ENCODE peak calls at places on chromosome 14, in four cellular contexts. G is caudate nucleus, I is Calu3, A is fibroblast of pulmonary artery. H is an unnamed sample.

GRCh38 chr14:103186894-103187586 is 63.8 kb downstream of the TNFAIP2 start:
- DNase-seq in A (no peak), G (no peak), I (peak), H (no peak)

GRCh38 chr14:90061849-90062794 is at the start of gene KCNK13:
- DNase-seq in A (no peak), I (peak), G (no peak), H (peak)

GRCh38 chr14:54929556-54929955 is 26.9 kb upstream of the GCH1 start:
- DNase-seq in I (no peak), A (no peak), G (no peak), H (no peak)

GRCh38 chr14:80464531-80465149 is 253.3 kb upstream of the DIO2 start:
- DNase-seq in I (no peak), A (no peak), G (no peak), H (no peak)

GRCh38 chr14:92540472-92541048 is 27.0 kb downstream of the RIN3 start:
- DNase-seq in G (no peak), I (peak), A (peak), H (no peak)

GRCh38 chr14:30808576-30808975 is 65.8 kb upstream of the COCH start:
- DNase-seq in I (no peak), G (no peak), A (no peak), H (no peak)

GRCh38 chr14:90698379-90698869 is 117.8 kb downstream of the TTC7B start:
- DNase-seq in I (no peak), A (peak), G (no peak), H (peak)

GRCh38 chr14:59787045-59787674 is 83.4 kb downstream of the RTN1 start:
- DNase-seq in I (no peak), G (no peak), A (no peak), H (no peak)

GRCh38 chr14:100587248-100587762 is at the start of gene BEGAIN:
- DNase-seq in I (no peak), G (no peak), A (no peak), H (no peak)

GRCh38 chr14:89013098-89013504 is 188.7 kb downstream of the TTC8 start:
- DNase-seq in I (peak), A (peak), G (no peak), H (no peak)

GRCh38 chr14:49879683-49880204 is 13.1 kb upstream of the ARF6 start:
- DNase-seq in I (peak), A (peak), G (no peak), H (no peak)

GRCh38 chr14:90400904-90401561 is 4.2 kb downstream of the CALM1 start:
- DNase-seq in G (no peak), I (no peak), A (no peak), H (no peak)

GRCh38 chr14:68695326-68695768 is 97.5 kb downstream of the ZFP36L1 start:
- DNase-seq in I (peak), G (no peak), A (peak), H (no peak)

GRCh38 chr14:105384041-105384557 is 14.2 kb upstream of the TEX22 start:
- DNase-seq in A (no peak), G (no peak), I (no peak), H (no peak)

GRCh38 chr14:105477659-105478623 is 3.3 kb downstream of the CRIP2 start:
- DNase-seq in A (no peak), G (no peak), I (no peak), H (no peak)

GRCh38 chr14:88868558-88869159 is 44.2 kb downstream of the TTC8 start:
- DNase-seq in G (no peak), I (no peak), A (peak), H (no peak)

H was measured in amygdala.